ENCODE peak calls at places on chromosomes 7 and 10, in nine cellular contexts. V is heart left ventricle, R is A549, K is sigmoid colon, T is WERI-Rb-1, W is AG04450, J is tibial nerve, M is right atrium auricular region, X is transverse colon. O is an unnamed sample.

GRCh38 chr10:116521424-116522305 is 24.1 kb upstream of the PNLIP start:
- DNase-seq in X (peak; percentile 17), V (no peak), R (peak; percentile 43), M (no peak), W (peak; percentile 15), K (no peak), J (peak; percentile 64), T (peak; percentile 43), O (no peak)

GRCh38 chr10:72954596-72955569 is at the start of gene PLA2G12B:
- DNase-seq in K (no peak), J (no peak), V (no peak), M (no peak), R (no peak), T (no peak), X (peak; percentile 58), W (no peak), O (no peak)

GRCh38 chr7:108660465-108660864 is 90.8 kb downstream of the DNAJB9 start:
- DNase-seq in R (peak; percentile 13), J (no peak), X (no peak), K (no peak), M (no peak), V (no peak), T (no peak), W (no peak), O (no peak)

GRCh38 chr7:2314209-2314955 is at the start of gene SNX8:
- DNase-seq in V (peak; percentile 91), T (peak; percentile 96), R (peak; percentile 96), K (peak; percentile 93), J (peak; percentile 86), X (peak; percentile 97), W (peak; percentile 57), M (peak; percentile 88), O (peak; percentile 96)

GRCh38 chr7:144546795-144547194 is 143.3 kb upstream of the NOBOX start:
- DNase-seq in M (no peak), J (no peak), R (no peak), T (no peak), V (no peak), X (no peak), K (no peak), W (no peak), O (no peak)

GRCh38 chr7:25481891-25482290 is 253.6 kb upstream of the NPVF start:
- DNase-seq in J (no peak), M (no peak), V (no peak), R (no peak), K (no peak), X (no peak), W (no peak), T (no peak), O (no peak)

GRCh38 chr7:135774284-135774683 is 25.7 kb upstream of the FAM180A start:
- DNase-seq in W (peak; percentile 29), J (no peak), R (peak; percentile 52), T (no peak), K (no peak), V (peak; percentile 43), M (peak; percentile 57), X (peak; percentile 20), O (no peak)

GRCh38 chr10:102646610-102647432 is 2.5 kb downstream of the TRIM8 start:
- DNase-seq in J (peak; percentile 66), X (peak; percentile 46), R (peak; percentile 43), M (no peak), T (no peak), V (peak; percentile 75), K (no peak), W (no peak), O (peak; percentile 85)

GRCh38 chr7:141744131-141744530 is 6.0 kb downstream of the SSBP1 start:
- DNase-seq in T (no peak), X (no peak), W (no peak), V (no peak), K (no peak), R (no peak), J (no peak), M (no peak), O (no peak)

GRCh38 chr7:141752634-141753033 is 11.3 kb upstream of the TAS2R3 start:
- DNase-seq in M (no peak), K (no peak), J (no peak), X (no peak), W (no peak), R (no peak), T (no peak), V (no peak), O (no peak)

GRCh38 chr7:141748401-141748800 is 10.2 kb downstream of the SSBP1 start:
- DNase-seq in W (no peak), K (no peak), R (no peak), M (no peak), V (no peak), J (no peak), T (no peak), X (no peak), O (no peak)
- H3K9me3 ChIP-seq in W (peaks cover 16% of the 10 kb centered on the region), K (peaks cover 8% of the 10 kb centered on the region), R (peaks cover 50% of the 10 kb centered on the region), M (peaks cover 21% of the 10 kb centered on the region), V (peaks cover 6% of the 10 kb centered on the region), J (peaks cover 25% of the 10 kb centered on the region), T (no peaks in the 10 kb centered on the region), X (peaks cover 29% of the 10 kb centered on the region), O (peaks cover 20% of the 10 kb centered on the region)

GRCh38 chr10:133394801-133395221 is 854 bp downstream of the MTG1 start:
- DNase-seq in K (peak; percentile 62), V (no peak), M (no peak), W (no peak), T (peak; percentile 50), R (no peak), X (no peak), J (no peak), O (peak; percentile 61)

GRCh38 chr10:133397938-133398337 is 4.0 kb downstream of the MTG1 start:
- DNase-seq in M (no peak), R (no peak), J (no peak), T (no peak), K (no peak), W (no peak), X (no peak), V (no peak), O (no peak)

GRCh38 chr10:133394064-133394663 is at the start of gene MTG1:
- DNase-seq in T (peak; percentile 95), X (peak; percentile 97), M (peak; percentile 85), R (peak; percentile 97), V (peak; percentile 96), J (peak; percentile 74), K (peak; percentile 96), W (peak; percentile 69), O (peak; percentile 98)

GRCh38 chr10:133393401-133394063 is 425 bp upstream of the MTG1 start:
- DNase-seq in W (no peak), M (no peak), R (no peak), X (no peak), V (no peak), J (no peak), K (peak; percentile 50), T (no peak), O (peak; percentile 52)

DNA sequence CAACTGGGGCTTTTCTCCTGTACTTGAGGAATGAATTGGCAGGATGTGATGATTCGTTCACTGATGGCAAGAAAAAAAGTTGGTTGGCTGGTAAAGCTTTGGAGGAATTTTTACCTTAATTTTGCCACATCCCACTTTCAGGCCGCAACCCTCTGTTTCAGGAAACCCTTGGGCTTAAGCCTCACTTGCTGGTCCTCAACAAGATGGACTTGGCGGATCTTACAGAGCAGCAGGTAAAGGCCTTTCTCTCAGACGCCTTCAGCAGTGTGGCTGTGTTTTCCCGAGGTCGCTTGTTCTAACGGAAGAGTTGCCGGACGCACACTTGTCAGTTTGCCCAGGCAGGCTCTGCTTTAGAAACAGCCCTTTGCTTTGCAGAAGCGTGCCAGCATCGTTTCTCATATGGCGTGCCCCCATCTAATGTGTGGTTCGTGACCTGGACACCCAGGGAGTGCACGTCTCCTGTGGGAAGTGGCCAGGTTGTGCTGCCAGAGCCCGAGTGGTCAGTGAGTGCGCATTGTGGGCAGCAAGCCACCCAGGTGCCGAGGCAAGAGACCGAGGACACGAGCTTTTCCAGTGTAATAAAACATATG is 2.2 kb downstream of the MTG1 start:
- DNase-seq in W (no peak), V (no peak), T (no peak), J (no peak), M (no peak), K (peak; percentile 57), R (no peak), X (no peak), O (peak; percentile 44)
- H3K4me3 ChIP-seq in W (no peak overlapping the region), V (no peak overlapping the region), T (no peak overlapping the region), J (no peak overlapping the region), M (no peak overlapping the region), K (no peak overlapping the region), R (no peak overlapping the region), X (no peak overlapping the region), O (no peak overlapping the region)

GRCh38 chr7:63028376-63029206 is 970.1 kb upstream of the ZNF722 start:
- DNase-seq in W (no peak), R (no peak), X (no peak), K (no peak), V (no peak), J (no peak), T (no peak), M (peak; percentile 16), O (no peak)

GRCh38 chr7:63025815-63026214 is 972.8 kb upstream of the ZNF722 start:
- DNase-seq in W (no peak), V (no peak), R (no peak), X (no peak), K (no peak), J (no peak), T (no peak), M (no peak), O (no peak)

GRCh38 chr7:63027075-63027474 is 971.6 kb upstream of the ZNF722 start:
- DNase-seq in W (no peak), M (no peak), K (no peak), J (no peak), V (no peak), T (no peak), X (no peak), R (no peak), O (no peak)

GRCh38 chr7:63023182-63023787 is 975.4 kb upstream of the ZNF722 start:
- DNase-seq in T (no peak), W (no peak), V (no peak), J (no peak), M (no peak), K (no peak), X (no peak), R (no peak), O (no peak)

GRCh38 chr7:63024446-63024845 is 974.2 kb upstream of the ZNF722 start:
- DNase-seq in R (no peak), M (no peak), X (no peak), T (no peak), V (no peak), K (no peak), W (no peak), J (no peak), O (no peak)
- H3K9me3 ChIP-seq in R (peaks cover 6% of the 10 kb centered on the region), M (no peaks in the 10 kb centered on the region), X (no peaks in the 10 kb centered on the region), T (no peaks in the 10 kb centered on the region), V (no peaks in the 10 kb centered on the region), K (no peaks in the 10 kb centered on the region), W (peaks cover 45% of the 10 kb centered on the region), J (peaks cover 58% of the 10 kb centered on the region), O (no peaks in the 10 kb centered on the region)

DNA sequence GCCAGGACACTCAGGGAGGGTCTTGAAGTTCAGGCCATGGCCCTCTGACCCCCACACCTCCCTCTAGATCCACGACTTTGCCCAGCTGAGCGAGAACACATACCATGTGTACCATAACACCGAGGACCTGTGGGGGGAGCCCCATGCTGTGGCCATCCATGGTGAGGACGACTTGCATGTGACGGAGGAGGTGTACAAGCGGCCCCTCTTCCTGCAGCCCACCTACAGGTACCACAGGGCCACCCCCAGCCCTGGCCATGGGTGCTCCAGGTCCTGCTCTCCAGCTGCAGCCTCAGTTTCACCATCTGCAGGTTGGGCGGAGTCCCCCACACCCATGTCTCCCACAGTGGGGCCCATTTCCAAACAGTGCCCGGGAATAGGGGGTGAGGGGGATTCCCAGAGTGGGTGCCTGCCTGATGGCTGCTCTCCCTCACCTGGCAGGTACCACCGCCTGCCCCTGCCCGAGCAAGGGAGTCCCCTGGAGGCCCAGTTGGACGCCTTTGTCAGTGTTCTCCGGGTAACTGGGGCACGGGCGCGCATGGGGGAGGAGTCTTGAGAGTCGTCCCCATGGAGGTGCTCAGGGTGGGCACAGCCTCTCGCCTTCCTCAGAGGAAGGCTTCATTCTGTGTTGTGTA is 54.1 kb downstream of the PALD1 start:
- DNase-seq in K (no peak), W (no peak), X (no peak), V (no peak), J (no peak), R (no peak), T (no peak), M (no peak), O (no peak)
- H3K4me3 ChIP-seq in K (no peak overlapping the region), W (no peak overlapping the region), X (no peak overlapping the region), V (no peak overlapping the region), J (no peak overlapping the region), R (no peak overlapping the region), T (no peak overlapping the region), M (no peak overlapping the region), O (no peak overlapping the region)

O was measured in upper lobe of right lung.